ENCODE peak calls at places on chromosomes 7 and 10, in four cellular contexts. X is Panc1; C is effector memory CD8-positive, alpha-beta T cell; I is BJ. M is an unnamed sample.

GRCh38 chr10:131928248-131929095 is 27.7 kb downstream of the PPP2R2D start:
- DNase-seq in X (no peak), C (peak; percentile 16), I (no peak), M (no peak)

GRCh38 chr7:54749200-54749599 is 9.8 kb downstream of the SEC61G start:
- DNase-seq in X (no peak), C (no peak), I (no peak), M (no peak)

GRCh38 chr10:124285587-124286527 is 132.9 kb downstream of the OAT start:
- DNase-seq in X (no peak), C (no peak), I (no peak), M (no peak)

GRCh38 chr10:128097783-128098182 is 28.4 kb downstream of the MKI67 start:
- DNase-seq in X (no peak), C (no peak), I (no peak), M (no peak)

GRCh38 chr7:45893996-45894664 is 5.8 kb downstream of the IGFBP1 start:
- DNase-seq in X (no peak), C (no peak), I (no peak), M (no peak)

GRCh38 chr7:135771961-135772638 is 23.5 kb upstream of the FAM180A start:
- DNase-seq in X (no peak), C (no peak), I (no peak), M (no peak)

GRCh38 chr10:34743804-34744203 is 71.3 kb downstream of the PARD3 start:
- DNase-seq in X (no peak), C (no peak), I (no peak), M (no peak)

GRCh38 chr7:81327468-81327867 is 408.6 kb upstream of the SEMA3C start:
- DNase-seq in X (no peak), C (no peak), I (no peak), M (no peak)

GRCh38 chr7:90689256-90689655 is 93.1 kb downstream of the CDK14 start:
- DNase-seq in X (no peak), C (no peak), I (no peak), M (no peak)

GRCh38 chr10:112658900-112659328 is 211.9 kb downstream of the VTI1A start:
- DNase-seq in X (no peak), C (no peak), I (no peak), M (no peak)

GRCh38 chr7:92550194-92550593 is 21.6 kb downstream of the RBM48 start:
- DNase-seq in X (no peak), C (no peak), I (no peak), M (no peak)

GRCh38 chr7:69893915-69894314 is 295.6 kb downstream of the AUTS2 start:
- DNase-seq in X (no peak), C (no peak), I (no peak), M (no peak)

GRCh38 chr10:78175444-78175843 is 141.8 kb downstream of the RPS24 start:
- DNase-seq in X (no peak), C (no peak), I (no peak), M (no peak)

GRCh38 chr7:107047902-107048782 is 3.6 kb downstream of the PRKAR2B start:
- DNase-seq in X (no peak), C (no peak), I (no peak), M (no peak)

GRCh38 chr7:217781-218180 is 25.4 kb downstream of the FAM20C start:
- DNase-seq in X (no peak), C (no peak), I (no peak), M (no peak)

GRCh38 chr7:94344826-94345225 is 49.9 kb upstream of the COL1A2 start:
- DNase-seq in X (no peak), C (no peak), I (peak; percentile 58), M (no peak)

GRCh38 chr7:44104880-44105771 is 981 bp downstream of the AEBP1 start:
- DNase-seq in X (no peak), C (no peak), I (peak; percentile 43), M (peak; percentile 62)

GRCh38 chr10:91616124-91616523 is 16.7 kb downstream of the PPP1R3C start:
- DNase-seq in X (no peak), C (no peak), I (no peak), M (no peak)

GRCh38 chr10:14838582-14839304 is 637 bp downstream of the HSPA14 start:
- DNase-seq in X (no peak), C (peak; percentile 9), I (no peak), M (no peak)

GRCh38 chr10:93032809-93033137 is 27.8 kb upstream of the CYP26C1 start:
- DNase-seq in X (no peak), C (no peak), I (no peak), M (no peak)

GRCh38 chr10:74156919-74157289 is 5.9 kb downstream of the ADK start:
- DNase-seq in X (no peak), C (no peak), I (no peak), M (no peak)

GRCh38 chr10:77478248-77478963 is 159.2 kb downstream of the KCNMA1 start:
- DNase-seq in X (peak; percentile 50), C (no peak), I (peak; percentile 60), M (peak; percentile 50)

GRCh38 chr7:74482629-74483401 is 29.1 kb downstream of the GTF2IRD1 start:
- DNase-seq in X (peak; percentile 42), C (no peak), I (peak; percentile 91), M (peak; percentile 98)

GRCh38 chr7:27961255-27961654 is 219.3 kb downstream of the JAZF1 start:
- DNase-seq in X (peak; percentile 7), C (no peak), I (no peak), M (peak; percentile 35)

GRCh38 chr7:116522247-116522646 is 2.6 kb upstream of the CAV1 start:
- DNase-seq in X (peak; percentile 91), C (no peak), I (peak; percentile 62), M (peak; percentile 70)

GRCh38 chr10:102919237-102919959 is 1.3 kb downstream of the CNNM2 start:
- DNase-seq in X (no peak), C (no peak), I (no peak), M (no peak)

GRCh38 chr7:33109758-33110238 is 594 bp upstream of the RP9 start:
- DNase-seq in X (no peak), C (no peak), I (no peak), M (no peak)

GRCh38 chr10:4546500-4546899 is 279.5 kb upstream of the AKR1E2 start:
- DNase-seq in X (no peak), C (no peak), I (no peak), M (peak; percentile 25)

GRCh38 chr7:48759431-48760080 is 164.8 kb upstream of the CDC14C start:
- DNase-seq in X (no peak), C (no peak), I (no peak), M (no peak)

GRCh38 chr10:103276251-103276936 is 544 bp upstream of the INA start:
- DNase-seq in X (no peak), C (no peak), I (no peak), M (no peak)

GRCh38 chr10:22325272-22325947 is 4.5 kb downstream of the BMI1 start:
- DNase-seq in X (no peak), C (peak; percentile 77), I (no peak), M (no peak)

GRCh38 chr7:122402235-122402634 is 97.7 kb upstream of the FEZF1 start:
- DNase-seq in X (no peak), C (no peak), I (no peak), M (no peak)